ENCODE peak calls at places on chromosomes 16 and 17, in four cellular contexts. N is GM23338, G is mammary epithelial cell, U is transverse colon. L is an unnamed sample.

GRCh38 chr16:26802965-26803364 is 263.8 kb upstream of the C16orf82 start:
- DNase-seq in U (no peak), G (no peak), N (no peak), L (no peak)

GRCh38 chr17:64534187-64534586 is 27.4 kb downstream of the CEP95 start:
- DNase-seq in U (no peak), N (no peak), G (no peak), L (no peak)

GRCh38 chr17:76385892-76386786 is 1.7 kb downstream of the SPHK1 start:
- DNase-seq in U (peak), G (peak), N (peak), L (peak)

GRCh38 chr16:9447195-9447551 is 355.7 kb downstream of the HAPSTR1 start:
- DNase-seq in U (no peak), G (no peak), N (no peak), L (no peak)

GRCh38 chr17:4998027-4998665 is 396 bp downstream of the KIF1C start:
- DNase-seq in G (no peak), U (peak), N (peak), L (peak)

GRCh38 chr16:20675488-20676267 is 21.8 kb downstream of the ACSM1 start:
- DNase-seq in N (peak), G (peak), U (peak), L (no peak)

GRCh38 chr16:15653227-15653626 is 3.2 kb downstream of the NDE1 start:
- DNase-seq in N (no peak), G (peak), U (peak), L (no peak)

GRCh38 chr17:28783161-28783560 is 39.4 kb downstream of the TRAF4 start:
- DNase-seq in G (no peak), U (no peak), N (no peak), L (no peak)

DNA sequence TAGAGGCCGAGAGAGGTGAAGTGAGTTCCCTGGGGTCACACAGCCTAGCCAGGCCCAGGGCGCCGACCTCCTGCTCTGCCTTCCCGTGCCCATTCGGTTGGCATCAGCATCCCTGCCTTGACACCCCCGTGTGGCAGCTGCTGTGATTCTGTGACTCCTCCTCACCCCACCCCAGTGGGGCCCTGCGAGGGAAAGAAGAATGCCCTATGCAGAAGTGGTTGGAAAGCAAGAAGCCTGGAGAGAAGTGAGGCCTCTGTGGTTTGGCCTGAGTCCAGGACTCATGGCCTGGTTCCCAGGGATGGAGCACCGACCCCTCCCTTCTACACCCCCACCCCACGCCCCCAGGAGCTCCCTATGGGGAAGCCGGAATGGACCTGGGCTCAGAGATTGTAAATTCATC is 296.2 kb downstream of the SEC14L1 start:
- DNase-seq in U (peak), N (no peak), G (no peak), L (no peak)
- TF ChIP-seq CTCF in U (no peak), N (no peak), G (no peak), L (no peak)

GRCh38 chr17:319266-319665 is 33.3 kb downstream of the RPH3AL start:
- DNase-seq in G (no peak), U (no peak), N (no peak), L (no peak)
- TF ChIP-seq CTCF in G (no peak), U (no peak), N (no peak), L (no peak)

GRCh38 chr16:55491691-55492090 is 12.7 kb downstream of the MMP2 start:
- DNase-seq in G (no peak), N (no peak), U (no peak), L (no peak)
- TF ChIP-seq CTCF in G (no peak), N (no peak), U (no peak), L (no peak)

DNA sequence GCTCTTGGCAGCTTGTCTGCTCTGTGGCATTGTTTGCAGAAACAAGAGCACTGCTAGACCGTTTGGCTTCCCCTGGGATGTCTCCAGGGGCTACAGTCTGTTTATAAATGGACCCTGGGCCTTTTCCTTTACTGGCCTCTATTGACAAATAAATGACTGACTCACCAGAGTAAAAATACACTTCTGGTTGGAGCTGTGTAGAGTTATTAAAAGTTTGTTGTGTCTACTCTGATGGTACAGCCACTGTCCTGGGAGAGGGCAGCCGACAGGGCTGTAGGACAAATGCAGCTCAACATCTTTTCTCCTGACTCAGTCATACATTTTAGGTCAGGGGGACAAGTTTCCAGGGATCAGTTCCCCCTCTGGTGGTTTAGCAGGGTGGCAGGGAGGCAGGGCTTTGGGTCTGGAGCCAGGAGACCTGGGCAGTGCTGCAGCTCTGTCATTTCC is 30.0 kb downstream of the FOXL1 start:
- DNase-seq in N (no peak), U (no peak), G (no peak), L (no peak)
- TF ChIP-seq CTCF in N (peak), U (no peak), G (no peak), L (no peak)

GRCh38 chr17:47830991-47831933 is at the start of the genes LRRC46 and MRPL10:
- DNase-seq in N (peak), G (peak), U (peak), L (peak)
- TF ChIP-seq CTCF in N (peak), G (peak), U (peak), L (peak)

GRCh38 chr16:81443688-81444447 is 740 bp upstream of the CMIP start:
- DNase-seq in G (no peak), U (peak), N (peak), L (peak)

GRCh38 chr16:81442220-81442908 is 2.2 kb upstream of the CMIP start:
- DNase-seq in N (no peak), G (no peak), U (no peak), L (no peak)

GRCh38 chr16:81440888-81441663 is 3.5 kb upstream of the CMIP start:
- DNase-seq in G (no peak), U (no peak), N (no peak), L (no peak)

GRCh38 chr16:81444448-81445121 is at the start of gene CMIP:
- DNase-seq in N (peak), U (peak), G (peak), L (peak)

GRCh38 chr16:81442909-81443687 is 1.5 kb upstream of the CMIP start:
- DNase-seq in U (no peak), N (no peak), G (peak), L (no peak)
- TF ChIP-seq CTCF in U (no peak), N (no peak), G (no peak), L (no peak)

GRCh38 chr17:78769200-78769773 is 12.8 kb downstream of the CYTH1 start:
- DNase-seq in U (no peak), N (peak), G (no peak), L (no peak)

GRCh38 chr17:78774456-78774855 is 7.6 kb downstream of the CYTH1 start:
- DNase-seq in G (peak), N (no peak), U (no peak), L (no peak)

GRCh38 chr17:78767806-78768205 is 14.3 kb downstream of the CYTH1 start:
- DNase-seq in N (no peak), U (no peak), G (no peak), L (no peak)

GRCh38 chr17:78774956-78775571 is 7.0 kb downstream of the CYTH1 start:
- DNase-seq in G (peak), U (peak), N (no peak), L (no peak)

GRCh38 chr17:78771758-78772382 is 10.2 kb downstream of the CYTH1 start:
- DNase-seq in N (no peak), U (no peak), G (peak), L (no peak)
- TF ChIP-seq CTCF in N (no peak), U (no peak), G (no peak), L (no peak)

DNA sequence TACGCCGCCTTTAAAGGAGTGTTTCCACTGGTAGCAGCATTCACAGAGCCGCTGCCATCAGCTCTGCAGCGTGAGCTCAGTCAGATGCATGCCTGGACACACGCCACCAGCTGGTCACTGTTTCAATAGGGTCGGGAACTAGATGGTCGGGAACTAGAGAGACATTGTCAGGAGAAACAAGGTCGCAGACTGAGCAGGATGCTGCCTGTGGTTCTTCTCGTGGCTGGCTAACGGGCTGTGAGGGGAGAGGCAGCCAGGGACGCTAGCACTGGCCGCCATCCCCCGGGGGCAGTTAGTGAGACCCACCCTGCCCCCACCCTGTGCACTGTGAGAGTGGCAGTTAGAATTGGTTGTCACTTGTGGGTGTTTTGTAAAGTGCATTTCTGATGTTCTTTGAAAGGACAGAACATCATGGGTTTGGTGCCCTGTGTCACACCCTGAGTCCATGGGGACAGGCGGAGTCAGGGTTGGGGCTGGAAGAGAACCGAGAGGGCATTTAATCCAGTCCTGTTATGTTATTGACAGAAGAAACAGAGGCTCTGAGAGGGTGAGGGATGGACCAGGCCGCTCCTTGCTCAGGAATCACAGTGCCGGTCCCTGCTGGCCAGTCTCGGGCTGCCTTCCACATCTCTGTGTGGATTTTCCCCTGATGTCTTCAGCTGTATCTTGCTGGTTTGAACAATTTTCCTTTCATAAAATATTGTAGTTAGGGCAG is 86.4 kb downstream of the SPECC1 start:
- DNase-seq in N (peak), G (peak), U (peak), L (peak)
- TF ChIP-seq CTCF in N (peak), G (peak), U (no peak), L (peak)